ENCODE peak calls at places on chromosomes 13 and 19, in four cellular contexts. V is heart left ventricle, D is left ventricle myocardium inferior, T is brain microvascular endothelial cell. B is an unnamed sample. For H3K36me3, the result is how much of the 10 kb centered on the place peaks cover.

GRCh38 chr13:44298314-44298713 is 75.3 kb upstream of the SERP2 start:
- DNase-seq in V (no peak), D (no peak), T (no peak), B (no peak)

GRCh38 chr13:44974056-44974798 is 15.0 kb downstream of the NUFIP1 start:
- DNase-seq in V (no peak), D (no peak), T (peak), B (no peak)

GRCh38 chr13:74889321-74889720 is 592.6 kb downstream of the TBC1D4 start:
- DNase-seq in V (no peak), D (no peak), T (no peak), B (no peak)

GRCh38 chr13:85528578-85529215 is 270.5 kb downstream of the SLITRK6 start:
- DNase-seq in V (no peak), D (no peak), T (peak), B (no peak)

GRCh38 chr13:57045816-57046691 is 94.7 kb upstream of the PRR20A start:
- DNase-seq in V (no peak), D (no peak), T (no peak), B (no peak)

GRCh38 chr19:39156230-39156890 is 30.8 kb downstream of the PAK4 start:
- DNase-seq in V (no peak), D (no peak), T (peak), B (no peak)

GRCh38 chr19:46753420-46754155 is 7.3 kb upstream of the STRN4 start:
- DNase-seq in V (no peak), D (peak), T (no peak), B (no peak)

GRCh38 chr13:44874176-44874575 is 115.1 kb downstream of the NUFIP1 start:
- DNase-seq in V (no peak), D (no peak), T (no peak), B (no peak)

GRCh38 chr13:49097374-49097773 is 121.7 kb downstream of the FNDC3A start:
- DNase-seq in V (no peak), D (no peak), T (peak), B (no peak)

GRCh38 chr13:97855570-97855970 is 97.9 kb upstream of the IPO5 start:
- DNase-seq in V (no peak), D (no peak), T (peak), B (no peak)

GRCh38 chr13:36453518-36453917 is 21.2 kb downstream of the CCNA1 start:
- DNase-seq in V (no peak), D (no peak), T (no peak), B (no peak)

GRCh38 chr13:77150651-77151050 is 123.7 kb upstream of the FBXL3 start:
- DNase-seq in V (no peak), D (no peak), T (no peak), B (no peak)

GRCh38 chr19:46515879-46516350 is 20.2 kb upstream of the PNMA8B start:
- DNase-seq in V (no peak), D (no peak), T (peak), B (no peak)

GRCh38 chr13:113651511-113652403 is 6.2 kb downstream of the ATP4B start:
- DNase-seq in V (no peak), D (peak), T (no peak), B (no peak)

GRCh38 chr19:4233282-4233853 is 4.0 kb downstream of the EBI3 start:
- DNase-seq in V (peak), D (peak), T (peak), B (peak)

GRCh38 chr13:29522044-29522685 is 73.3 kb downstream of the SLC7A1 start:
- DNase-seq in V (no peak), D (no peak), T (peak), B (no peak)

GRCh38 chr19:39372047-39372802 is 18.7 kb downstream of the PAF1 start:
- DNase-seq in V (peak), D (peak), T (peak), B (peak)

GRCh38 chr19:51714848-51715247 is 8.9 kb downstream of the HAS1 start:
- DNase-seq in V (no peak), D (no peak), T (no peak), B (no peak)

GRCh38 chr19:54463531-54464043 is at the start of gene LENG9:
- DNase-seq in V (peak), D (peak), T (peak), B (peak)

DNA sequence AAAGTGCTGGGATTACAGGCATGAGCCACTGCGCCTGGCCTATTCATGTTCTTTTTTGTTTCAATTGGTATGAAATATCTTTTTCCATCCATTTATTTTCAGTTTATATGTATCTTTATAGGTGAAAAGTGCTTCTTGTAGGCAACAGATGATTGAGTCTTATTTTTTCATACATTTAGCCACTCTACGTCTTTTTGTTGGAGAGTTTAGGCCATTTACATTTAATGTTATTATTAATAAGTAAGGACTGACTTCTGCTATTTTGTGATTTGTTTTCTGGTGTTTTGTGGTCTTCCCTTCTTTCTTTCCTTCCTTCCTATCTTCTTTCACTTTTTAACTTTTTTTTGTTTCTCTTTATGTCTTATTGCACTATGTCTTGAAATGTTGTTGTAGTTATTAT is 16.7 kb upstream of the KBTBD7 start:
- DNase-seq in V (no peak), D (no peak), T (no peak), B (no peak)
- H3K27ac ChIP-seq in V (no peak), D (no peak), T (no peak), B (no peak)

GRCh38 chr13:30652746-30653145 is 35.0 kb downstream of the USPL1 start:
- DNase-seq in V (no peak), D (no peak), T (no peak), B (no peak)
- H3K36me3 ChIP-seq in V (half or more), D (half or more), T (half or more), B (under half)

GRCh38 chr19:58367698-58368454 is 5.3 kb upstream of the ZNF497 start:
- DNase-seq in V (no peak), D (no peak), T (no peak), B (no peak)

GRCh38 chr19:58366576-58367430 is 4.3 kb upstream of the ZNF497 start:
- DNase-seq in V (no peak), D (no peak), T (no peak), B (no peak)

GRCh38 chr19:58364127-58364526 is 1.6 kb upstream of the ZNF497 start:
- DNase-seq in V (no peak), D (no peak), T (no peak), B (no peak)

GRCh38 chr19:58372311-58373133 is 8.3 kb downstream of the ZNF837 start:
- DNase-seq in V (no peak), D (peak), T (no peak), B (no peak)

GRCh38 chr19:58368561-58369360 is 6.2 kb upstream of the ZNF497 start:
- DNase-seq in V (no peak), D (no peak), T (no peak), B (no peak)
- TF ChIP-seq CTCF in V (no peak), D (no peak), T (no peak), B (no peak)

DNA sequence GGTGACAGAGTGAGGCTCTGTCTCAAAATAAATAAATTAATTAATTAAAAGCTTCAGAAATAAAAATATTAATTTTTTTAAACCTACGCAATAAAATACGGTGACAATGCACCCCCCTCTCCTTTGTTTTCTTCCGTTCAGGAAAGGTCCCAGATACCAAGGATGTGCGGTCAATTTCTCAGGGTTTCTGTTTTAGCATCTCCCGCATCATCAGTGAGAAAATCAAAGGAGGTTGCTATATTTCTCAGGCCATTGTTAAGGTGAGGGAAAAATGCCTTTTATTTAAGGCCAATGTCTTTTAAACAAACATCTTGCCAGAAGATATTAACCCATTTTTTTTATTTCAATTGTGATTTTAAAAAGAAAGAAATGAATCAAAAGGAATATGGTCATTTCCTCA is 111.7 kb downstream of the INSR start:
- DNase-seq in V (no peak), D (no peak), T (no peak), B (no peak)
- H3K27ac ChIP-seq in V (peak), D (peak), T (peak), B (peak)

GRCh38 chr13:110600261-110600819 is 15.0 kb upstream of the NAXD start:
- DNase-seq in V (no peak), D (no peak), T (no peak), B (no peak)

GRCh38 chr13:110600980-110601379 is 14.4 kb upstream of the NAXD start:
- DNase-seq in V (no peak), D (no peak), T (no peak), B (no peak)

GRCh38 chr13:110610955-110611595 is 4.3 kb upstream of the NAXD start:
- DNase-seq in V (no peak), D (no peak), T (no peak), B (no peak)

GRCh38 chr13:110607675-110608224 is 7.6 kb upstream of the NAXD start:
- DNase-seq in V (no peak), D (no peak), T (no peak), B (no peak)

DNA sequence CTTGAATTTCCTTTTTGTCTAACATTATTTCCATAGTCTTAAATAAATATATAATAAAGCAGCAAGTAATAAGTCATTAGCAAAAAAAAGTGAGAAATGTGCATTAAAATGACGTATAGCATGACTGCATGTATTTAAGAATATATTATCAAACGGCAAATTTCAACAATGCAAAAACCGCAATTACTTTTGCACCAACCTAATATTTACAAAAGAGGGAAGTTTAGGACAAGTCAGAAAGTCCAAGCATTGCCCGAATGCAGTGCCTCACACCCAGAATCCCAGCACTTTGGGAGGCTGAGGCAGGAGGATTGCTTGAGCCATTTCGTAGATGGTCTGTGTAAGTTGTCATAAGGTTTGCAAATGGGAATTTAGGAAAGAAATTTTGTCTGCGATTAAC is 10.2 kb upstream of the NAXD start:
- DNase-seq in V (no peak), D (no peak), T (no peak), B (no peak)
- H3K36me3 ChIP-seq in V (under half), D (under half), T (under half), B (under half)

DNA sequence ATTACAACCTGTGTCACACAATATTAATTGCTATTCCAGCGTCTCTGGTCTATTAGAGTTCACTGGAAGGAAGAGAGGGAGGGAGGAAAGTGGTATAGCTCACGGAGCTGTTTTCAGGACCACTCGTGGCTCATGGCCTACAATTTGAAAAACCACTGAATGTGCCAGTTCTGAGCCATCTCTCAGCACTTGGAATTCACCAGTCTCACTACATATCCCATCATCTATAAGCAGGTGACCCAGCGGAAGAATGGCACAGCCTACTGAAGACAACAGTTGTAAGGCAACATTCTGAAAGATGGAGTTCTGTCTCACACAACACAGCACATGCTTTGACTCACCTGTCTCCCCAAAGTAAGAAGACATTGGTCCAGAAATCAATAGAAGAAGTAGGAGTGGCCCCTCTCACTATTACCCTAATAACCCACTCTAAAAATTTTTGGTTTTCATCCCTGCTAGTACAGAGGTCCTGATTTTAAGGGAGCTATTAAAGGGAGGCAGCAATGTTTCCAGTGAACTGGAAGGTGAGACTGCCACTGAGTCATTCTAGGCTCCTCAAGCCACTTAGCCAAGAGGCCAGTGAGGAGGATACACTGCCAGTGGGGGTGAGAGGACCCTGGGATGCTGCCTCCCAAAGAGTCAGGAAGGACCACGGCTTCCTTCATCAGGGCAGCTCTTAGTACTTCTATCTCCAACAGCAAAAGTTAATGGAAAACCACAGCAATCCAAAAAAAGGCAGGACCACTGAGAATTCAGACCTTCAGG is 50.0 kb upstream of the DOCK9 start:
- DNase-seq in V (no peak), D (no peak), T (no peak), B (no peak)
- TF ChIP-seq CTCF in V (no peak), D (no peak), T (no peak), B (no peak)

DNA sequence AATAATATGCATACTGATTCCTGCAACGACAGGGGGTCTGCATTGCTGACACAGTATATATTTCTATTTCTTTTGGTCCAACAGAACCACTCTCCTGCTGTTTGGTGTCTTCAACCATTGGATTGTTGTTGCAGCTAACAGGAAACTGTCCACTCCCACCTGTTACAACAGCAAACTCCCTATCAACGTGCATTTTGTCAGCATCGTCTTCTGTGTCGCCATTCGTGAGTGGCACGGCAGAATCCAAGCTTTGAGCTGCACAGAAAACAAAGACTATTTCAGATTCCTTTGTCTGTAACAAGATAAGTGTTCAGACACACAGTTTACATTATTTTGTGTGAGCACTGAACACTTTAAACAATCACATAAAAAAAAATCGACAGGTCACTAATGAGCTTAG is 31.3 kb downstream of the ANKRD10 start:
- DNase-seq in V (no peak), D (no peak), T (no peak), B (no peak)
- H3K27ac ChIP-seq in V (no peak), D (no peak), T (no peak), B (no peak)

GRCh38 chr19:19021115-19021514 is 12.2 kb downstream of the SUGP2 start:
- DNase-seq in V (no peak), D (no peak), T (peak), B (no peak)
- H3K36me3 ChIP-seq in V (half or more), D (half or more), T (half or more), B (under half)